ENCODE peak calls at places on chromosomes 3 and 15, in five cellular contexts. Y is neural crest cell, F is stomach, X is brain microvascular endothelial cell, U is MM.1S. Q is an unnamed sample.

GRCh38 chr3:124610130-124610529 is 120.1 kb upstream of the UMPS start:
- DNase-seq in Y (no peak), F (no peak), X (no peak), U (no peak), Q (no peak)

GRCh38 chr3:12401208-12401607 is 83.1 kb upstream of the TSEN2 start:
- DNase-seq in Y (no peak), F (no peak), X (no peak), U (no peak), Q (no peak)

GRCh38 chr3:121018917-121019321 is 110.9 kb downstream of the STXBP5L start:
- DNase-seq in Y (no peak), F (no peak), X (no peak), U (no peak), Q (no peak)

GRCh38 chr3:45683417-45684326 is 5.5 kb upstream of the SACM1L start:
- DNase-seq in Y (no peak), F (no peak), X (no peak), U (no peak), Q (no peak)

GRCh38 chr3:39126532-39127071 is 19.1 kb downstream of the TTC21A start:
- DNase-seq in Y (peak; percentile 37), F (no peak), X (peak; percentile 45), U (peak; percentile 38), Q (no peak)

GRCh38 chr15:101243420-101243819 is 8.4 kb downstream of the CHSY1 start:
- DNase-seq in Y (no peak), F (no peak), X (no peak), U (no peak), Q (no peak)

GRCh38 chr15:83846847-83847246 is 192.9 kb downstream of the ADAMTSL3 start:
- DNase-seq in Y (no peak), F (no peak), X (peak; percentile 49), U (no peak), Q (no peak)

GRCh38 chr15:75669191-75669878 is 21.6 kb downstream of the SNX33 start:
- DNase-seq in Y (no peak), F (peak; percentile 45), X (no peak), U (no peak), Q (no peak)

GRCh38 chr15:40680151-40680550 is 14.8 kb upstream of the RAD51 start:
- DNase-seq in Y (no peak), F (no peak), X (no peak), U (no peak), Q (no peak)

GRCh38 chr15:40684381-40684780 is 10.6 kb upstream of the RAD51 start:
- DNase-seq in Y (no peak), F (no peak), X (no peak), U (no peak), Q (no peak)

GRCh38 chr15:40688932-40689799 is 5.8 kb upstream of the RAD51 start:
- DNase-seq in Y (no peak), F (no peak), X (no peak), U (no peak), Q (no peak)

GRCh38 chr15:40685376-40685775 is 9.6 kb upstream of the RAD51 start:
- DNase-seq in Y (no peak), F (no peak), X (no peak), U (no peak), Q (no peak)
- TF ChIP-seq CTCF in Y (no peak), F (no peak), X (no peak), U (no peak), Q (no peak)

DNA sequence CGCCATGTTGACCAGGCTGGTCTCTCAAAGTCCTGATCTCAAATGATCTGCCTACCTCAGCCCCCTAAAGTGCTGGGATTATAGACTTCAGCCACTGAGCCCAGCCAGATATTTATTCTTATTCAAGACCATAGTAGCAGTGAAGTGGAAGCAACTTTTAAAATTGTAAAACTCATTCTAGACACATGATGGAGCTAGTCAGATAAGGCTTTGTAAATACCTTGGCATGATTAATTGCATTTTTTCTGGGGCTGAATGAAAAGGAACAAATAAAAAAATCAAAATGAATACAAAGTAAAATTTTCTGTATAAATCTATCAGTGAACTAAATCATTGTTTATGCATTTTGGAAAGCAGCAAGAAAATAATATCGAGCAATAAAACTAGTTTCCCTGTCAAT is 4.1 kb upstream of the MYO1E start:
- DNase-seq in Y (no peak), F (no peak), X (no peak), U (no peak), Q (no peak)
- TF ChIP-seq CTCF in Y (no peak), F (no peak), X (no peak), U (no peak), Q (peak; percentile 36)

DNA sequence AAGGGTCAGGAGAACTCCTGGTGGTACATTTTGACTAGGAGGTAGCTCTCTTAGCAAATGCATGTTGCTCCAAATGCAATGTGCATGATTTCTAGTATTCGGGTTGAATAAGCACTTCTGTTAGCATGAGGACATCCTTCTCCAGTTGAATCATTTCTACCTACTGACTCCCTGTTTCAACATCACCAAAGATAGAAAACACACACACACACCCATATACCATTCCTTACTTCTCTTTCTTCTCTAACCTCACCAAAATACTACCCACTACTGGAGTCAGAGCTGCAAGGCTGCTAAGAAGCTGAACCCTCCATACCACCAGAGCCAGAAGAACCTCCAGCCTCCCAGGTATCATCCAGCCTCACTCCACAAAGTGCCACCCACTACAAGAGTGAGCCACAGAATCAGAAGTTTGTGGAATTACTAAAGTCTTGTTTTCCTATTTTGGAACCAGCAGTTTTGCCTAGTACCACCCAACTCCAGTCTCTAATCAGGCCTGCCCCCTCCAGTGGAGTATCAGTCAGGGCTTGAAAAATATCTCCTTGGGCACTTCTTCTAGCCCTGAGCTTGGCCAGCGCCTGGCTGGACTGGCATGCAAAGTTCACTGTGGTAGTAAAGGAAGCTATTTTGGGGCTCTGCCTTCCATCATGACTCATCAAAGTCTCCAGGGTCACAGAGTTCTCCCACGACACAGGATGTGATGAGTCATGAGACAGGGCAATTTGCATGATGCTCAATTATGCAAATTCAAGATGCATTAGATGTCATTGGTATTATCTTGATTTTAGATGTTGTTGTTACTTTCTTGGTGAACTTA is 110.2 kb downstream of the CYP19A1 start:
- DNase-seq in Y (no peak), F (no peak), X (peak; percentile 80), U (peak; percentile 81), Q (peak; percentile 72)
- TF ChIP-seq CTCF in Y (no peak), F (no peak), X (no peak), U (no peak), Q (no peak)

DNA sequence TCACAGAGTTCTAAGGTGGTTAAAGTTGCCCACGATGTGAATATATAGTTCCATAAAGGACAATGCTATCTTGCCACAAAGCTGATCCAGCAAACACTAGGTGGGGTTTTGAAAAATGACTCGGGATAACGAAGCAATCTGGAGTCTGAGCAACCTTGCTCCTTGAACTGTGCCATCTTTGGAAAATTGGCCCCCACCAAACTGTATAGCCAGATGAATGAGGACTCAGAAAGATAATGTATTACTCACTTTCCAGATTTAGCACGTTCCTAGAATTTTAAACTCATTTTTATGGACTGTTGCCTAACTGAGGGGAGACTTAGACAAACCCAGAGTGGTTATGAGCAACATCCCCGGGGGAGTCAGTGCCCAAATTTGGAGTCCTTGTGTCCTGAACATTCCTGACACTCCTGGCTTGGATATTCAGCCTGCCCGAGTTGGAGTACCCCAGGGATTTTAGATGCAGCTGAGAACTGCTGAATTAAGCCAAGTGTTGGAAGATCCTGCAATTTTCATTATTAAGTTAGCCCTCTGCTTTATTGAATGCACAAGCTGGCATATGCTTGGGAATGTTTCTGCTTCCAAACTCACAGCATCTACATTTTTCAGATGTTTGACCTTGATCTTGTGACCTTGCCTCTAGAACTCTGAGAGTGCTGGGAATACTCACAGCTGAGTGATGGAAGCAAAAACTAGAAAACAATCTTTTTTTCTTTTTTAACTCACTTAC is 8.8 kb upstream of the MAGI1 start:
- DNase-seq in Y (no peak), F (no peak), X (peak; percentile 69), U (no peak), Q (no peak)
- TF ChIP-seq CTCF in Y (no peak), F (no peak), X (peak; percentile 7), U (no peak), Q (no peak)

DNA sequence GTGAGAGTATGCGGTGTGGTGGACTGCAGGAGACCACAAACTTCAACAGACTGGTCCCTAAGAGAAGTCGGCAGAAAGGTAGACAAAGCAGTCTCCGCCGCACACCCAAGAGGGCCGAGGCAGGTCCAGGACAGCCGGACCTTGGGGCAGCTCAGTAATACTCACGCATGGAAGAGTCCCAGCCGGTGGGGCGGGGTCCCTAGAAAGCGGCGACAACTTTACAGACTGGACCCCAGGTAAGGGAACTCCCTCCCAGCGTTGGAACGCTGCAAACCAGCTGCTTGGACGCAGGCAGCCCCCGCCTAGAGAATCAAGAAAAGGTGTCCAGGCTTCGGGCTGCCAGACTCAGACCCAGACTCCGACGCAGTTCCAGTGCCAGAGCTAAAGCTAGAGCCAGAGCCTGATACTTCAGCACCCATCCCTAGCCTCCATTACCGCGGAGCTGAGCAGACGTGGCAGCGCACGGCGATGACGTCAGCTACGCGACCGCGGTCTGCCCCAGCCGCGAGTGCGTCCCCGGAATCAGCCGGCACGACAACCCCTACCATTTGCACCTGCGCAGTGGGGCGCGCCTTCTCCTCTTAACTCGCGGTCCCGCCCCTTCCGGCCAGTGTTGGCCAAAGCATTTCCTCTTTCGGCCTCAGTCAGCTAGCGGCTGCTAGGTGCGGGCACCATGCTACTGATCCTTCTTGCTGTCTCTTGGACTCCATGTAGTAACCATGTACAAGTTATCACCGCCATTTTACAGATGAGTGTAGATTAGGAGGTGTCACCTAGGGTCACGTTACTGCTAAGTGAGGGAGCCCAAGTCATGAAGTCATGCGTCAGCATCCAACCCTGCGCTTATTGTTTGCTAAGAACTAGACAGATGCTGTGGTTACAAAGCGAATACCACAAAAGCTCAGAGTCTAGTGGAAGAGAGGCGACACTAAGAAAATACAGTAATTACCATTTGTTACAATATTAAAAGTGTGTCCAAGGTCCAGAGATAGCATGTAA is at the start of gene TMEM39A:
- DNase-seq in Y (peak; percentile 98), F (peak; percentile 100), X (peak; percentile 98), U (peak; percentile 100), Q (peak; percentile 99)
- TF ChIP-seq CTCF in Y (peak; percentile 20), F (no peak), X (peak; percentile 14), U (no peak), Q (no peak)

GRCh38 chr3:61771976-61772375 is 210.6 kb downstream of the PTPRG start:
- DNase-seq in Y (no peak), F (no peak), X (peak; percentile 3), U (no peak), Q (no peak)
- TF ChIP-seq CTCF in Y (no peak), F (no peak), X (no peak), U (no peak), Q (no peak)

Q was measured in GM10248.